ENCODE peak calls at places on chromosome 22, in five cellular contexts. I is H1, P is GM12878, T is K562, N is HepG2. V is an unnamed sample.

GRCh38 chr22:36336246-36337182 is 51.3 kb downstream of the MYH9 start:
- DNase-seq in I (no peak), P (no peak), T (no peak), N (no peak), V (no peak)

GRCh38 chr22:21009638-21010425 is 5.1 kb upstream of the P2RX6 start:
- DNase-seq in I (no peak), P (no peak), T (peak), N (peak), V (no peak)

GRCh38 chr22:20964799-20965103 is 2.3 kb upstream of the AIFM3 start:
- DNase-seq in I (no peak), P (no peak), T (no peak), N (no peak), V (no peak)

GRCh38 chr22:46738642-46738960 is 549 bp upstream of the CERK start:
- DNase-seq in I (no peak), P (no peak), T (peak), N (peak), V (no peak)

GRCh38 chr22:31248138-31248745 is 36.1 kb downstream of the LIMK2 start:
- DNase-seq in I (peak), P (no peak), T (peak), N (no peak), V (peak)

GRCh38 chr22:19039796-19040580 is 82.2 kb downstream of the DGCR2 start:
- DNase-seq in I (no peak), P (no peak), T (no peak), N (no peak), V (no peak)

GRCh38 chr22:17370036-17370765 is 941 bp downstream of the CECR2 start:
- DNase-seq in I (no peak), P (no peak), T (no peak), N (no peak), V (no peak)

GRCh38 chr22:32378703-32379272 is 21.1 kb downstream of the RFPL3 start:
- DNase-seq in I (no peak), P (no peak), T (peak), N (peak), V (no peak)

GRCh38 chr22:36238348-36239149 is 778 bp downstream of the APOL2 start:
- DNase-seq in I (no peak), P (no peak), T (peak), N (no peak), V (no peak)

GRCh38 chr22:26169312-26170111 is at the start of gene SEZ6L:
- DNase-seq in I (no peak), P (no peak), T (peak), N (no peak), V (peak)

GRCh38 chr22:49103314-49104052 is 724.2 kb downstream of the BRD1 start:
- DNase-seq in I (no peak), P (no peak), T (no peak), N (no peak), V (no peak)

GRCh38 chr22:48740086-48740730 is 1087.5 kb downstream of the BRD1 start:
- DNase-seq in I (no peak), P (no peak), T (no peak), N (no peak), V (no peak)

DNA sequence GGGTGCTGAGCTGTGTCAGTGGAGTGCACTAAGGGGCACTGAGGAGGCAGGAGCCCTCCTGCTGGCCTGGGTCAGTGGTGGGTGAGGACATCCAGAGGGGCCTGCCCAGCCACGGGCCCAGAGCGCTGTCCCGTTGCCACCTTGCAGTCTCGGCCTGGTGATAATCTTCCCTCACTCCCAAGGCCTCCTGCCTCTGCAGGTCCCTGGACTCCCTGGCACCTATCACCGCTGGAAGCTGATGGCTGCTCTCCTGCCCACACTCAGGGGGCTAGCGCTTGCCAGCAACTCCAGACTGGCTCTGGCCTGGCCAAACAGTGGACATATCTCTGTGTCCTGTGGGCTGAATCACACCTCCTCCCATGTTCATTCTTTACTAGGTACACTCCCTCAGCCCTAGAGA is 86.5 kb upstream of the PITPNB start:
- DNase-seq in I (no peak), P (no peak), T (no peak), N (no peak), V (no peak)
- TF ChIP-seq TAF1 in I (no peak), P (no peak), T (no peak), N (no peak), V (no peak)

GRCh38 chr22:43851979-43852307 is 10.4 kb downstream of the SULT4A1 start:
- DNase-seq in I (no peak), P (no peak), T (no peak), N (no peak), V (no peak)

GRCh38 chr22:43849731-43850130 is 12.6 kb downstream of the SULT4A1 start:
- DNase-seq in I (no peak), P (no peak), T (no peak), N (no peak), V (no peak)

GRCh38 chr22:43848366-43849171 is 13.7 kb downstream of the SULT4A1 start:
- DNase-seq in I (no peak), P (no peak), T (no peak), N (no peak), V (no peak)

GRCh38 chr22:43851058-43851978 is 11.0 kb downstream of the SULT4A1 start:
- DNase-seq in I (no peak), P (no peak), T (no peak), N (no peak), V (no peak)

DNA sequence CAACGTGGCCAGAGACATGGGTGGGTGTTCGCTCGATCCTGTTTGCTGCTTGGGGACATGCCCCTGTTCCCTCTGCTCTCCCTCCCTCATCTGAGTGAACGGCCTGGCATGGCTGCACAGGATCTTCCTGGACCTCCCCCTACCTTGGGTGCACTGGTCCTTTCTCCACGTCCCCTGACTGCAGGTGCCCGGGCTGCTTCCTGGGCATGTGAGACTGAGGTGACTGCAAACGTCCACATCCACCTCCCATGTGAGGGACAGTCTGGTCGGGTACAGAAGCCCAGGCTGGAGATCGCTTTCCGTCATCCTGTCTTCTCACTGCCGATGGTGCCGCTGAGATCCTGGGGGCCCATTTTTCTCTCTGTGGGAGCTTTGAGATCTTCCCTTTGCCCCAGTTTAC is 11.8 kb downstream of the SULT4A1 start:
- DNase-seq in I (no peak), P (no peak), T (no peak), N (no peak), V (no peak)
- TF ChIP-seq POLR2AphosphoS5 in I (no peak), P (no peak), T (no peak), N (no peak), V (no peak)

GRCh38 chr22:38755155-38755910 is 465 bp downstream of the SUN2 start:
- DNase-seq in I (no peak), P (no peak), T (peak), N (peak), V (no peak)
- TF ChIP-seq TAF1 in I (peak), P (no peak), T (peak), N (no peak), V (no peak)

DNA sequence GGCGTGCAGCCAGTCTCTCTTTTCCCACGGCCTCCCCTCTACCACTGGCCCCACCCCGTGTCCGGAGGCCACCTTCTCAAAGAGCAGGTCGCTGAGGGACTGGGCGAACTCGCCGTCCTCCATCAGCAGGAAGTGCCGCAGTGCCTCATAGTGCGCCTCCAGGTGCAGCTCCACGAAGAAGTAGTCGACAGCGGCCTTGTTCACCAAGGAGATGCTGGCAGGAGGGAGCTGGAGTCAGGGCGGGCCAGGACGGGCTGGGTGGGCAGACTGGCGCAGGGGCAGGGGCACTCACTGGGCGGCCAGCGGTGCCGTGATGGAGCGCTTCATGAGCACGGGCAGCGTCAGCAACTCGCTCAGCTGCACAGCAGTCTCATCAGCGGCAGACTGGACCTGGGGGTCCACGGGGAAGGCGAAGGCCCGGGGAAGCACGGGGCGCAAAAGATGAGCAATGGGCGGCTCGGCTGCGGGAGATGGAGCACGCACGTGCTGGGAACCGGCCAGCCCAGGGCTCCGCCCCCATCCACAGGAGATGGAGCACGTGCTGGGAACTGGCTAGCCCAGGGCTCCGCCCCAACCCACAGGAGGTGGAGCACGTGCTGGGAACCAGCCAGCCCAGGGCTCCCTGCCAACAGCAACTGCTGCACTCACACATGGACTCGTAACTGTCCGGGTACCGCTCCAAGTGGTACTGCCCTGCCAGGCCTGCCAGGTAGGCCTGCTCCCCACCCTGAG is 18.4 kb downstream of the SELENOO start:
- DNase-seq in I (peak), P (no peak), T (peak), N (peak), V (no peak)
- TF ChIP-seq POLR2AphosphoS5 in I (no peak), P (no peak), T (no peak), N (no peak), V (no peak)

GRCh38 chr22:44623771-44624510 is 78.1 kb upstream of the PRR5 start:
- DNase-seq in I (no peak), P (no peak), T (peak), N (no peak), V (no peak)
- TF ChIP-seq TAF1 in I (no peak), P (no peak), T (no peak), N (no peak), V (no peak)

GRCh38 chr22:50190182-50190951 is 4.7 kb downstream of the TRABD start:
- DNase-seq in I (peak), P (peak), T (peak), N (no peak), V (peak)
- TF ChIP-seq POLR2AphosphoS5 in I (no peak), P (peak), T (no peak), N (no peak), V (peak)

V was measured in GM12891.